ENCODE peak calls at places on chromosomes 1 and 21, in five cellular contexts. W, T, O, C and D are unnamed samples.

GRCh38 chr1:26771643-26772321 is 16.0 kb upstream of the PIGV start:
- DNase-seq in W (no peak), C (peak), T (peak), O (no peak), D (peak)

GRCh38 chr1:55584521-55585401 is 369.6 kb upstream of the USP24 start:
- DNase-seq in W (no peak), O (no peak), C (no peak), T (peak), D (no peak)

GRCh38 chr1:21935891-21936365 is 1.2 kb downstream of the HSPG2 start:
- DNase-seq in C (peak), T (no peak), O (no peak), W (no peak), D (no peak)

GRCh38 chr1:7940745-7941436 is at the start of gene TNFRSF9:
- DNase-seq in O (no peak), C (no peak), T (peak), W (no peak), D (no peak)

GRCh38 chr1:157505481-157506272 is 46.6 kb downstream of the FCRL5 start:
- DNase-seq in W (peak), O (no peak), T (peak), C (peak), D (peak)

GRCh38 chr1:117335376-117336086 is 31.7 kb upstream of the MAN1A2 start:
- DNase-seq in T (no peak), W (no peak), C (no peak), O (no peak), D (no peak)

GRCh38 chr1:53575948-53576305 is 116.7 kb downstream of the DMRTB1 start:
- DNase-seq in T (no peak), W (no peak), O (no peak), C (peak), D (no peak)

GRCh38 chr1:1109743-1110142 is 6.1 kb downstream of the C1orf159 start:
- DNase-seq in O (no peak), W (no peak), T (no peak), C (no peak), D (no peak)

GRCh38 chr1:91768786-91769697 is 116.9 kb downstream of the TGFBR3 start:
- DNase-seq in W (no peak), O (no peak), C (no peak), T (peak), D (no peak)
- H3K27ac ChIP-seq in W (no peak), O (peak), C (no peak), T (no peak), D (no peak)

GRCh38 chr1:87928623-87929022 is 599.9 kb downstream of the LMO4 start:
- DNase-seq in T (no peak), C (no peak), O (no peak), W (no peak), D (no peak)

GRCh38 chr1:87937774-87938173 is 609.1 kb downstream of the LMO4 start:
- DNase-seq in W (no peak), O (no peak), T (no peak), C (no peak), D (no peak)

GRCh38 chr1:87927391-87928073 is 598.9 kb downstream of the LMO4 start:
- DNase-seq in C (no peak), O (no peak), T (no peak), W (no peak), D (no peak)

GRCh38 chr1:87933171-87933570 is 604.5 kb downstream of the LMO4 start:
- DNase-seq in C (no peak), T (no peak), O (no peak), W (no peak), D (no peak)
- TF ChIP-seq CTCF in C (no peak), T (no peak), O (no peak), W (no peak), D (no peak)

GRCh38 chr1:155125946-155126493 is 1.7 kb upstream of the EFNA1 start:
- DNase-seq in C (peak), W (no peak), T (no peak), O (peak), D (no peak)

GRCh38 chr1:155126494-155127104 is 1.1 kb upstream of the EFNA1 start:
- DNase-seq in O (peak), W (no peak), T (peak), C (peak), D (no peak)

GRCh38 chr1:155125511-155125945 is 2.1 kb upstream of the EFNA1 start:
- DNase-seq in C (no peak), T (no peak), W (no peak), O (no peak), D (no peak)

GRCh38 chr1:155123801-155124200 is 3.9 kb upstream of the EFNA1 start:
- DNase-seq in O (no peak), T (no peak), C (no peak), W (no peak), D (no peak)

DNA sequence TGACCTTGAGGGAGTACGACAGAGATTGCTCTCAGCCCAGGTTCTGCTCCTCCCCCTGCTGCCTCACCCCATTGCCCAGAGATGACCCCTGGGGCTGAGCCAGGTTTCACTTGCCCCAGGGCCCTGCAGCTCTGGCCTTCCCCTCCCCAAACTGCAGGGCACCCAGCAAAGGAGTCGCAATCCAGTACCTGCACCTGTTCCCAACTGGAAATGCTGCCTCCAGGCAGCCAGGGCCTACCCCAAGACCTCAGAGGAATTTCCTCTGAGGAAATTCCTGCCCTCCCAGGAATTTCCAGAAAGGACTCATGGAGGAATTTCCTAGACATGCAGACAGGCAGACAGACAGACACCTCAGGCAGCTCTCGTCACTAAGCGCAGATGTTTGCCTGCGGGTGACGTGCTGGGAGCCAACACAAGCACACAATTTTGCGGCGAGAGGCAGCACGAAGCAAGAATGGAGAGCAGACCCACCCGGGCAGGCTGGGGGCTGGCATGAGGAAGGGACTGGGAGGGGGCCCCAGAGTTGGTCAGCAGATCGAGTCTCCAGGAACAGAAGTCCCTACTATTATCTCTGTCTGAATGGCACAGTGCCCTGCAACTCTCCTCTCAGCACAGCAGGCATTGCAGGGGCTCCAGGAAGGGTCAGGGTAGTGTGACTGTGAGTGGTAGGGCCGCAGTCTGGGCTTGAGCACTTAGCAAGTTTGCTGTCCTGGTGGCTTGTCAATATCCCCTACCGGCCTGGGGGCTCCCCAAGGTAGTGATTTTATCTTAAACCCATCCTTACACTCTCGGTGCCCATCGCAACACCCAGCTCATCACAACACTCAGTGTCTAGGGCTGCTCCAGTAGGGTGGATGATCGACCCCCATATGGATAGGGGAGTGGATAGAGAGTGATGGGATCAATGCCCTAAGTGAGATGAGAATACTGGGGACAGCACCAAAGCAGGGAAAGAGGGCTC is 2.9 kb upstream of the EFNA1 start:
- DNase-seq in W (no peak), T (peak), C (no peak), O (no peak), D (no peak)
- H3K4me3 ChIP-seq in W (no peak), T (no peak), C (no peak), O (no peak), D (no peak)

GRCh38 chr1:109630081-109630880 is 10.6 kb downstream of the AMPD2 start:
- DNase-seq in O (no peak), T (no peak), C (no peak), W (peak), D (no peak)

GRCh38 chr1:109632671-109633346 is 13.2 kb downstream of the AMPD2 start:
- DNase-seq in T (no peak), W (no peak), O (no peak), C (no peak), D (no peak)

GRCh38 chr1:109629372-109630030 is 9.9 kb downstream of the AMPD2 start:
- DNase-seq in C (no peak), W (no peak), O (no peak), T (no peak), D (no peak)

GRCh38 chr1:109630881-109631512 is 11.4 kb downstream of the AMPD2 start:
- DNase-seq in O (no peak), C (no peak), W (no peak), T (no peak), D (no peak)

DNA sequence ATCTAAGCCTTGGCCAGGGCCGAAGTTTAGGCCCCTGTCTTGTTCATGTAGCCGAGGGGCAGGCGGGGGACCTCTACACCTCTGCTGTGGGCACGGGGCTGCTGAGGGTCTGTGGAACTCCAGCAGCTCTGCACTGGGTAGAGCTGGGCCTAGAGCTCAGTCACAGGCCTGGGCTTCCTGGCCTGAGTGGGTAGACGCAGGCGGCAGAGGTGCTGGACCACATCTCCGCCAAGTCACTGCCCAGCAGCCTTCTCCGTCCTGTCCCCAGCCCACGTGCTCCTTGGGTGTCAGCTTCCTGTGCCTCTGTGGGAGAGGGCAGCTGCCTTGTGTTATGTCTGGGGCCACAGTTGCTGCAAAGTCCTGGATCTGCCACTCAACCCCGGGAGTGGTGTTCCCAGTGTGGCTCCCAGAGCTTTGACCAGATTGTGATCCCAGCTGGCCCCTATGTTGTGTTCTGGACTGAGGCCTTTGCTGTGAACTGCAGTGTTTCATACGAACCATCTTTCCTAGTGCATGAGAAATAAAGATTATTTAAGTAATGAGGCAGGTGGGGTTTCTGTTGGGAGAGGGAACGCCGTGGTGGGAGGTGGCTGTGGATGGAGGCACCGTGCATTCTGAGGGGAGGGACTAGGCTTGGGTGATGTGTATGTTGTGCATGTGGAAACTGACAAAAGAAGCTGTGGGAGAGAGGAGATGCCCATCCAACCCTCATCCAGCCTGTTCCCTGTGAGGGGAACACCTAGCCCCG is 12.1 kb downstream of the AMPD2 start:
- DNase-seq in C (no peak), W (no peak), O (no peak), T (no peak), D (no peak)
- H3K27ac ChIP-seq in C (no peak), W (no peak), O (no peak), T (no peak), D (no peak)

DNA sequence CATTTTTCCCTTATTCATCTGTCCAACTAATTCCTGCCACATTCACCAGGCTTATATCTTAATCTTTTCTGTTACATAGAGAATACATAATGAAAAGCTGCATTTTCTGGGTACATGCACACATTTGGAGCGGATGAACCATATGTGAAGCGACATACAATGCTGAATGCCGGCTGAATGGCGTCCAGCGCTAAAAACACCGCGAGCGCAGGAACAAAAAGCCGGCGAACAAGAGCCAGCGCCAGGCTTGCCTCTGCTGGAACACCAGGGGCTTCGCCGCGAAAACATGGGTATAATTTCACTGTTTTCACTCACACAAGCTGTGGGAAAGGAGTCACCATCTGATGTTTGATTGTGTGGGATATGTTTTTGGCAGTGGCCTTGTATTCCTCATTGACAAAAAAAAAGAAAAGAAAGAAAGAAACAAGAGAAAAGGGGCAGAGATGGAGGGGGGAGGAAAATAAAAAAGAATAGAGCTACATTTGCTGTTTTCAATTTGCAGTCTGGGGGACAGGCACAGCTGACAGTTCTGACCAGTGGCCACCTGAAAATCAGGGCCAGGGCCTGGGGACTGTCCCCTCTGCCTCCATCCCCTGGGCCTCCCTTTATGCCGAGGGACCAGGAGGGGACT is 70.3 kb upstream of the OLIG2 start:
- DNase-seq in T (no peak), W (no peak), C (no peak), O (no peak), D (no peak)
- TF ChIP-seq CTCF in T (no peak), W (no peak), C (no peak), O (no peak), D (no peak)

GRCh38 chr1:204885790-204886189 is 15.1 kb downstream of the NFASC start:
- DNase-seq in W (no peak), C (no peak), T (no peak), O (no peak), D (no peak)
- H3K4me3 ChIP-seq in W (no peak), C (no peak), T (no peak), O (no peak), D (no peak)

DNA sequence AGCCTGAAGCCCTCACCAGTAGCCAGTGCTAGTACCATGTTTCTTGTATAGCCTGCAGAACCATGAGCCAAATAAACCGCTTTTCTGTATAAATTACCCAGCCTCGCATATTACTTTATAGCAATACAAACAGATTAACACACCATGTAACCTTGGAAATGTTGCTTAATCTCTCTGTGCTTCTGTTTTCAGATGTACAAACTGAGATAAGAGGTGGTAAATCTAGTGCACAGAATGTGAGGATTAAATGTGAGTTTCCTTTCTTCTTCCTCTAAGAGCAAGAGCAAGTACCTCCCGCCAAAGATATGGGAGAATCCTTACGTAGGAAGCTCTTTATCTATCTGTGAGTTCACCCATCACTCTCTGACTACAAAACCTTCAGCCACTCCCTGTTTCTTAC is 128.4 kb downstream of the HIVEP3 start:
- DNase-seq in W (no peak), T (no peak), O (no peak), C (no peak), D (no peak)
- H3K27ac ChIP-seq in W (no peak), T (no peak), O (no peak), C (no peak), D (no peak)

GRCh38 chr1:195606483-195606882 is 1001.8 kb downstream of the KCNT2 start:
- DNase-seq in O (no peak), W (no peak), T (no peak), C (no peak), D (no peak)

GRCh38 chr1:195604287-195604686 is 1004.0 kb downstream of the KCNT2 start:
- DNase-seq in O (no peak), C (no peak), T (peak), W (no peak), D (peak)

DNA sequence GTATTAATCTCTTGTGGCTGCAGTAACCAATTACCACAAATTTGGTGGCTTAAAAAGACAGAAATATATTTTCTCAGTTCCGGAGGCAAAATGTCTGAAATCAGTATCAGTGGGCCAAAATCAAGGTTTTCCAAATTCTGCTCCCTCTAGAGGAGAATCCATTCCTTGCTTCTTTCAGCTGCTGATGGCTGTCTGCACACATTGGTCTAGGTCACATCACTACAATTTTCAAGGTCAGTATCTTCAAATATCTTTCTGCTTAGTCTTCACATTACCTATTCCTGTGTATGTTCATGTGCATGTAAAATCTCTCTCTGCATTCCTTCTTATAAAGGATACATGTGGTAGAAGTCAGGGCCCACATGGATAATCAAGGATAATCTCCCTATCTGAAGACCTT is 999.4 kb downstream of the KCNT2 start:
- DNase-seq in O (no peak), W (no peak), C (no peak), T (no peak), D (no peak)
- TF ChIP-seq CTCF in O (no peak), W (no peak), C (no peak), T (peak), D (peak)

GRCh38 chr21:36966066-36966845 is at the start of gene HLCS:
- DNase-seq in O (peak), C (peak), T (peak), W (peak), D (no peak)

GRCh38 chr21:36966846-36967657 is 583 bp upstream of the HLCS start:
- DNase-seq in O (no peak), W (no peak), C (no peak), T (no peak), D (no peak)

GRCh38 chr21:36965720-36966065 is 776 bp downstream of the HLCS start:
- DNase-seq in O (no peak), T (no peak), W (no peak), C (no peak), D (no peak)

GRCh38 chr21:36964398-36964797 is 2.1 kb downstream of the HLCS start:
- DNase-seq in C (no peak), O (no peak), T (no peak), W (no peak), D (no peak)

DNA sequence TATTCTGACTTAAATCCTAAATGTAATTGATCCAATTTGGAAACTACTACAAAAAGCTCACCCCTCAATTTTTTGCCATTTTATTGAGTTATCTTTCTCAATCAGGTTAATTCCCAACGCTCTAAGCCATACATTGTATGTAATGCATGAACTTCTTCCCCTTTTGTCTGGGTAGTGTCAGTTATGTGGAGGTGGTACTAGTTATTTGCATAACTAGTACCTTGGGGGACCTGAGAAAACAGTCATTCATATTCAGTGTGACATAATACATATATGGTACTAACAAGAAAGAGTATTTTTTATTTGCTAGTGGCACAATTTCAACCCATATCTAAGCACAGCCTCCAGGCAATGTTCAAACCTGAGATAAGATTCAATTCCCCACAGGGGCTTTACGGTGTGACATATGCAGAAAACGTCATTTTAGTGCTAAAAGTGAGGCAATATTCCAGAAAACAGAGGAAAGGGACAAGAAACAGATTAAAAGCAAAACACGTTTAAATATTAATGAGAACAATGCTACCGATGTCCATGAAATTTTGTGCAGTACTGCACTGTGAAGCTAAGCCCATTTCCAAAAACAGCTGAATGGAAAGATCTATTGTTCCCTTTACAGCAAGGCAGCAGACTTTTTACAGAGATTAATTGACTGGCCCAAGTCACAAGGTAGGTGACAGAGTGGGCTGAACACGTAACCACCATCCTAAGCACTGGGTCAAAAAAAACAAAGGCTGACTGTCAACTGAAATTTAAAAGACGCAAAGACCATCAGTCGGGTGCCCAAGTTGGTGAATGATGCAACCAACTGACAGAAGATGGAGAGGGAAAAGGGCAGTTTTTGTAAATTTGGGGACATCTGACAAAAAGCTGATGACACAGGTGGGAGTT is 1.4 kb downstream of the HLCS start:
- DNase-seq in W (peak), O (no peak), C (no peak), T (no peak), D (no peak)
- H3K4me3 ChIP-seq in W (peak), O (no peak), C (no peak), T (no peak), D (peak)

DNA sequence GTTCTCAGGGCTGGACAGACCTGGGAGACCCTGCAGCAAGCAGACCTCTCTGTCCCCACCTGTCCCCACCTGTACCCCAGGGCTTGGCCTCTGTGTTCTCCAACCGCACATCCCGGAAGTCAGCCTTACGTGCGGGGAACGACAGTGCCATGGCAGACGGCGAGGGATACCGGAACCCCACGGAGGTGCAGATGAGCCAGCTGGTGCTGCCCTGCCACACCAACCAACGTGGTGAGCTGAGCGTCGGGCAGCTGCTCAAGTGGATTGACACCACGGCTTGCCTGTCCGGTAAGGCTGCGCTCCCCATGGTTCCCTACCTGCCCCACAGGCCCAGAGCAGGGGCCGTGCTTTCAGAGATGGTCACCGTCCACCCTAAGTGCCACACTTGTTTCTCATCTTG is 36.5 kb downstream of the ACOT11 start:
- DNase-seq in W (no peak), T (no peak), C (no peak), O (no peak), D (no peak)
- H3K27ac ChIP-seq in W (no peak), T (no peak), C (no peak), O (peak), D (no peak)